ENCODE peak calls at places on chromosome 17, in seven cellular contexts. One of them, this sample, is unnamed.

GRCh38 chr17:57808882-57809281 is 41.0 kb downstream of the MRPS23 start:
- DNase-seq in heart right ventricle: no peak
- DNase-seq in GM23338: no peak
- DNase-seq in breast epithelium: no peak
- DNase-seq in CD4-positive, CD25-positive, alpha-beta regulatory T cell: no peak
- DNase-seq in astrocyte: no peak
- DNase-seq in stomach: no peak
- DNase-seq in this sample: no peak

GRCh38 chr17:27564463-27564862 is 66.5 kb upstream of the LGALS9 start:
- DNase-seq in stomach: no peak
- DNase-seq in CD4-positive, CD25-positive, alpha-beta regulatory T cell: peak; percentile 24
- DNase-seq in GM23338: no peak
- DNase-seq in breast epithelium: no peak
- DNase-seq in heart right ventricle: no peak
- DNase-seq in astrocyte: no peak
- DNase-seq in this sample: no peak

GRCh38 chr17:49401971-49402491 is 12.7 kb downstream of the PHB1 start:
- DNase-seq in breast epithelium: no peak
- DNase-seq in GM23338: no peak
- DNase-seq in stomach: no peak
- DNase-seq in CD4-positive, CD25-positive, alpha-beta regulatory T cell: no peak
- DNase-seq in astrocyte: no peak
- DNase-seq in heart right ventricle: no peak
- DNase-seq in this sample: no peak

GRCh38 chr17:12947047-12947446 is 70.8 kb downstream of the ELAC2 start:
- DNase-seq in stomach: no peak
- DNase-seq in CD4-positive, CD25-positive, alpha-beta regulatory T cell: no peak
- DNase-seq in GM23338: no peak
- DNase-seq in breast epithelium: no peak
- DNase-seq in heart right ventricle: no peak
- DNase-seq in astrocyte: no peak
- DNase-seq in this sample: no peak

GRCh38 chr17:4994081-4994595 is 3.2 kb downstream of the INCA1 start:
- DNase-seq in GM23338: no peak
- DNase-seq in breast epithelium: no peak
- DNase-seq in heart right ventricle: no peak
- DNase-seq in stomach: no peak
- DNase-seq in CD4-positive, CD25-positive, alpha-beta regulatory T cell: no peak
- DNase-seq in astrocyte: no peak
- DNase-seq in this sample: no peak

GRCh38 chr17:42674755-42675347 is 1.9 kb downstream of the PLEKHH3 start:
- DNase-seq in GM23338: peak; percentile 83
- DNase-seq in breast epithelium: no peak
- DNase-seq in heart right ventricle: peak; percentile 38
- DNase-seq in stomach: peak; percentile 66
- DNase-seq in CD4-positive, CD25-positive, alpha-beta regulatory T cell: no peak
- DNase-seq in astrocyte: no peak
- DNase-seq in this sample: no peak

GRCh38 chr17:77959216-77959925 is 868 bp downstream of the TNRC6C start:
- DNase-seq in GM23338: peak; percentile 44
- DNase-seq in astrocyte: no peak
- DNase-seq in CD4-positive, CD25-positive, alpha-beta regulatory T cell: peak; percentile 56
- DNase-seq in heart right ventricle: no peak
- DNase-seq in breast epithelium: no peak
- DNase-seq in stomach: peak; percentile 35
- DNase-seq in this sample: no peak

GRCh38 chr17:194844-195602 is 13.6 kb upstream of the DOC2B start:
- DNase-seq in breast epithelium: no peak
- DNase-seq in stomach: no peak
- DNase-seq in heart right ventricle: no peak
- DNase-seq in CD4-positive, CD25-positive, alpha-beta regulatory T cell: no peak
- DNase-seq in GM23338: no peak
- DNase-seq in astrocyte: no peak
- DNase-seq in this sample: no peak

GRCh38 chr17:80839401-80839800 is 152.2 kb upstream of the CHMP6 start:
- DNase-seq in breast epithelium: no peak
- DNase-seq in CD4-positive, CD25-positive, alpha-beta regulatory T cell: no peak
- DNase-seq in stomach: no peak
- DNase-seq in GM23338: no peak
- DNase-seq in heart right ventricle: no peak
- DNase-seq in astrocyte: no peak
- DNase-seq in this sample: peak; percentile 5

GRCh38 chr17:42488032-42488431 is 29.4 kb downstream of the ATP6V0A1 start:
- DNase-seq in breast epithelium: no peak
- DNase-seq in heart right ventricle: no peak
- DNase-seq in GM23338: no peak
- DNase-seq in CD4-positive, CD25-positive, alpha-beta regulatory T cell: peak; percentile 25
- DNase-seq in stomach: no peak
- DNase-seq in astrocyte: no peak
- DNase-seq in this sample: no peak

GRCh38 chr17:14776791-14777190 is 475.9 kb downstream of the HS3ST3B1 start:
- DNase-seq in astrocyte: no peak
- DNase-seq in stomach: no peak
- DNase-seq in breast epithelium: no peak
- DNase-seq in GM23338: no peak
- DNase-seq in CD4-positive, CD25-positive, alpha-beta regulatory T cell: no peak
- DNase-seq in heart right ventricle: no peak
- DNase-seq in this sample: no peak

GRCh38 chr17:76840443-76840767 is 27.8 kb upstream of the MGAT5B start:
- DNase-seq in CD4-positive, CD25-positive, alpha-beta regulatory T cell: no peak
- DNase-seq in GM23338: no peak
- DNase-seq in heart right ventricle: no peak
- DNase-seq in stomach: no peak
- DNase-seq in breast epithelium: no peak
- DNase-seq in astrocyte: no peak
- DNase-seq in this sample: no peak

GRCh38 chr17:30570596-30571265 is 93.5 kb downstream of the GOSR1 start:
- DNase-seq in breast epithelium: peak; percentile 42
- DNase-seq in heart right ventricle: no peak
- DNase-seq in astrocyte: no peak
- DNase-seq in stomach: no peak
- DNase-seq in GM23338: no peak
- DNase-seq in CD4-positive, CD25-positive, alpha-beta regulatory T cell: no peak
- DNase-seq in this sample: no peak

GRCh38 chr17:1994707-1995106 is 30.4 kb downstream of the RTN4RL1 start:
- DNase-seq in GM23338: no peak
- DNase-seq in CD4-positive, CD25-positive, alpha-beta regulatory T cell: no peak
- DNase-seq in stomach: no peak
- DNase-seq in astrocyte: no peak
- DNase-seq in heart right ventricle: no peak
- DNase-seq in breast epithelium: no peak
- DNase-seq in this sample: no peak

GRCh38 chr17:1995321-1996242 is 29.6 kb downstream of the RTN4RL1 start:
- DNase-seq in heart right ventricle: no peak
- DNase-seq in astrocyte: no peak
- DNase-seq in breast epithelium: no peak
- DNase-seq in CD4-positive, CD25-positive, alpha-beta regulatory T cell: no peak
- DNase-seq in GM23338: no peak
- DNase-seq in stomach: peak; percentile 50
- DNase-seq in this sample: no peak

GRCh38 chr17:1997587-1998425 is 27.3 kb downstream of the RTN4RL1 start:
- DNase-seq in CD4-positive, CD25-positive, alpha-beta regulatory T cell: no peak
- DNase-seq in astrocyte: no peak
- DNase-seq in heart right ventricle: no peak
- DNase-seq in breast epithelium: peak; percentile 78
- DNase-seq in GM23338: peak; percentile 72
- DNase-seq in stomach: peak; percentile 89
- DNase-seq in this sample: no peak

GRCh38 chr17:1997146-1997586 is 28.0 kb downstream of the RTN4RL1 start:
- DNase-seq in CD4-positive, CD25-positive, alpha-beta regulatory T cell: no peak
- DNase-seq in stomach: no peak
- DNase-seq in heart right ventricle: no peak
- DNase-seq in breast epithelium: no peak
- DNase-seq in GM23338: no peak
- DNase-seq in astrocyte: no peak
- DNase-seq in this sample: no peak

GRCh38 chr17:1996243-1997145 is 28.6 kb downstream of the RTN4RL1 start:
- DNase-seq in astrocyte: no peak
- DNase-seq in breast epithelium: no peak
- DNase-seq in stomach: no peak
- DNase-seq in heart right ventricle: no peak
- DNase-seq in GM23338: no peak
- DNase-seq in CD4-positive, CD25-positive, alpha-beta regulatory T cell: no peak
- DNase-seq in this sample: peak; percentile 28
- H3K4me1 ChIP-seq in astrocyte: peaks cover 9% of the 10 kb centered on the region
- H3K4me1 ChIP-seq in breast epithelium: peaks cover 21% of the 10 kb centered on the region
- H3K4me1 ChIP-seq in stomach: peaks cover 52% of the 10 kb centered on the region
- H3K4me1 ChIP-seq in heart right ventricle: peaks cover 48% of the 10 kb centered on the region
- H3K4me1 ChIP-seq in GM23338: peaks cover 14% of the 10 kb centered on the region
- H3K4me1 ChIP-seq in CD4-positive, CD25-positive, alpha-beta regulatory T cell: peaks cover 8% of the 10 kb centered on the region
- H3K4me1 ChIP-seq in this sample: peaks cover 52% of the 10 kb centered on the region

GRCh38 chr17:73397278-73397826 is 85.6 kb upstream of the CDC42EP4 start:
- DNase-seq in stomach: no peak
- DNase-seq in breast epithelium: no peak
- DNase-seq in astrocyte: no peak
- DNase-seq in heart right ventricle: no peak
- DNase-seq in GM23338: no peak
- DNase-seq in CD4-positive, CD25-positive, alpha-beta regulatory T cell: no peak
- DNase-seq in this sample: no peak
- H3K36me3 ChIP-seq in stomach: no peaks in the 10 kb centered on the region
- H3K36me3 ChIP-seq in breast epithelium: no peaks in the 10 kb centered on the region
- H3K36me3 ChIP-seq in astrocyte: no peaks in the 10 kb centered on the region
- H3K36me3 ChIP-seq in heart right ventricle: no peaks in the 10 kb centered on the region
- H3K36me3 ChIP-seq in GM23338: no peaks in the 10 kb centered on the region
- H3K36me3 ChIP-seq in CD4-positive, CD25-positive, alpha-beta regulatory T cell: no peaks in the 10 kb centered on the region
- H3K36me3 ChIP-seq in this sample: no peaks in the 10 kb centered on the region

GRCh38 chr17:59766486-59766885 is 59.0 kb downstream of the VMP1 start:
- DNase-seq in astrocyte: no peak
- DNase-seq in GM23338: no peak
- DNase-seq in breast epithelium: no peak
- DNase-seq in stomach: no peak
- DNase-seq in CD4-positive, CD25-positive, alpha-beta regulatory T cell: no peak
- DNase-seq in heart right ventricle: no peak
- DNase-seq in this sample: no peak
- H3K4me1 ChIP-seq in astrocyte: peaks cover 49% of the 10 kb centered on the region
- H3K4me1 ChIP-seq in GM23338: peaks cover 6% of the 10 kb centered on the region
- H3K4me1 ChIP-seq in breast epithelium: no peaks in the 10 kb centered on the region
- H3K4me1 ChIP-seq in stomach: peaks cover 8% of the 10 kb centered on the region
- H3K4me1 ChIP-seq in CD4-positive, CD25-positive, alpha-beta regulatory T cell: peaks cover 23% of the 10 kb centered on the region
- H3K4me1 ChIP-seq in heart right ventricle: no peaks in the 10 kb centered on the region
- H3K4me1 ChIP-seq in this sample: peaks cover 22% of the 10 kb centered on the region

GRCh38 chr17:36501963-36502362 is 15.5 kb downstream of the ZNHIT3 start:
- DNase-seq in GM23338: no peak
- DNase-seq in stomach: no peak
- DNase-seq in breast epithelium: no peak
- DNase-seq in heart right ventricle: no peak
- DNase-seq in astrocyte: no peak
- DNase-seq in CD4-positive, CD25-positive, alpha-beta regulatory T cell: no peak
- DNase-seq in this sample: no peak
- H3K36me3 ChIP-seq in GM23338: peaks cover 24% of the 10 kb centered on the region
- H3K36me3 ChIP-seq in stomach: peaks cover 88% of the 10 kb centered on the region
- H3K36me3 ChIP-seq in breast epithelium: peaks cover 4% of the 10 kb centered on the region
- H3K36me3 ChIP-seq in heart right ventricle: peaks cover 5% of the 10 kb centered on the region
- H3K36me3 ChIP-seq in astrocyte: peaks cover 25% of the 10 kb centered on the region
- H3K36me3 ChIP-seq in CD4-positive, CD25-positive, alpha-beta regulatory T cell: peaks cover 43% of the 10 kb centered on the region
- H3K36me3 ChIP-seq in this sample: peaks cover 77% of the 10 kb centered on the region

GRCh38 chr17:55454906-55455474 is 33.4 kb upstream of the MMD start:
- DNase-seq in breast epithelium: no peak
- DNase-seq in stomach: no peak
- DNase-seq in heart right ventricle: no peak
- DNase-seq in GM23338: no peak
- DNase-seq in CD4-positive, CD25-positive, alpha-beta regulatory T cell: no peak
- DNase-seq in astrocyte: peak; percentile 46
- DNase-seq in this sample: no peak
- H3K4me1 ChIP-seq in breast epithelium: no peaks in the 10 kb centered on the region
- H3K4me1 ChIP-seq in stomach: peaks cover 32% of the 10 kb centered on the region
- H3K4me1 ChIP-seq in heart right ventricle: peaks cover 11% of the 10 kb centered on the region
- H3K4me1 ChIP-seq in GM23338: peaks cover 22% of the 10 kb centered on the region
- H3K4me1 ChIP-seq in CD4-positive, CD25-positive, alpha-beta regulatory T cell: no peaks in the 10 kb centered on the region
- H3K4me1 ChIP-seq in astrocyte: peaks cover 19% of the 10 kb centered on the region
- H3K4me1 ChIP-seq in this sample: peaks cover 20% of the 10 kb centered on the region

GRCh38 chr17:75649687-75650086 is 16.5 kb downstream of the SMIM5 start:
- DNase-seq in breast epithelium: no peak
- DNase-seq in astrocyte: no peak
- DNase-seq in heart right ventricle: no peak
- DNase-seq in GM23338: no peak
- DNase-seq in stomach: no peak
- DNase-seq in CD4-positive, CD25-positive, alpha-beta regulatory T cell: no peak
- DNase-seq in this sample: no peak
- H3K36me3 ChIP-seq in breast epithelium: no peaks in the 10 kb centered on the region
- H3K36me3 ChIP-seq in astrocyte: peaks cover 7% of the 10 kb centered on the region
- H3K36me3 ChIP-seq in heart right ventricle: peaks cover 19% of the 10 kb centered on the region
- H3K36me3 ChIP-seq in GM23338: no peaks in the 10 kb centered on the region
- H3K36me3 ChIP-seq in stomach: peaks cover 64% of the 10 kb centered on the region
- H3K36me3 ChIP-seq in CD4-positive, CD25-positive, alpha-beta regulatory T cell: peaks cover 20% of the 10 kb centered on the region
- H3K36me3 ChIP-seq in this sample: peaks cover 59% of the 10 kb centered on the region

GRCh38 chr17:17941015-17941414 is 31.2 kb downstream of the TOM1L2 start:
- DNase-seq in astrocyte: no peak
- DNase-seq in CD4-positive, CD25-positive, alpha-beta regulatory T cell: no peak
- DNase-seq in GM23338: no peak
- DNase-seq in breast epithelium: no peak
- DNase-seq in heart right ventricle: no peak
- DNase-seq in stomach: no peak
- DNase-seq in this sample: no peak
- H3K4me1 ChIP-seq in astrocyte: peaks cover 49% of the 10 kb centered on the region
- H3K4me1 ChIP-seq in CD4-positive, CD25-positive, alpha-beta regulatory T cell: peaks cover 3% of the 10 kb centered on the region
- H3K4me1 ChIP-seq in GM23338: peaks cover 36% of the 10 kb centered on the region
- H3K4me1 ChIP-seq in breast epithelium: peaks cover 12% of the 10 kb centered on the region
- H3K4me1 ChIP-seq in heart right ventricle: peaks cover 91% of the 10 kb centered on the region
- H3K4me1 ChIP-seq in stomach: peaks cover 92% of the 10 kb centered on the region
- H3K4me1 ChIP-seq in this sample: peaks cover 98% of the 10 kb centered on the region

GRCh38 chr17:45032150-45032493 is 19.3 kb downstream of the DCAKD start:
- DNase-seq in stomach: no peak
- DNase-seq in astrocyte: no peak
- DNase-seq in breast epithelium: no peak
- DNase-seq in GM23338: no peak
- DNase-seq in heart right ventricle: no peak
- DNase-seq in CD4-positive, CD25-positive, alpha-beta regulatory T cell: no peak
- DNase-seq in this sample: no peak

GRCh38 chr17:45029758-45030423 is 21.5 kb downstream of the DCAKD start:
- DNase-seq in CD4-positive, CD25-positive, alpha-beta regulatory T cell: no peak
- DNase-seq in breast epithelium: no peak
- DNase-seq in astrocyte: no peak
- DNase-seq in GM23338: no peak
- DNase-seq in stomach: no peak
- DNase-seq in heart right ventricle: no peak
- DNase-seq in this sample: no peak

GRCh38 chr17:45031231-45032149 is 19.9 kb downstream of the DCAKD start:
- DNase-seq in stomach: no peak
- DNase-seq in astrocyte: no peak
- DNase-seq in CD4-positive, CD25-positive, alpha-beta regulatory T cell: no peak
- DNase-seq in breast epithelium: no peak
- DNase-seq in GM23338: no peak
- DNase-seq in heart right ventricle: no peak
- DNase-seq in this sample: no peak

GRCh38 chr17:45029096-45029495 is 22.3 kb downstream of the DCAKD start:
- DNase-seq in astrocyte: no peak
- DNase-seq in heart right ventricle: no peak
- DNase-seq in CD4-positive, CD25-positive, alpha-beta regulatory T cell: no peak
- DNase-seq in breast epithelium: no peak
- DNase-seq in GM23338: no peak
- DNase-seq in stomach: no peak
- DNase-seq in this sample: no peak

GRCh38 chr17:45030733-45031132 is 20.7 kb downstream of the DCAKD start:
- DNase-seq in GM23338: no peak
- DNase-seq in astrocyte: no peak
- DNase-seq in heart right ventricle: no peak
- DNase-seq in CD4-positive, CD25-positive, alpha-beta regulatory T cell: no peak
- DNase-seq in stomach: no peak
- DNase-seq in breast epithelium: no peak
- DNase-seq in this sample: no peak
- H3K36me3 ChIP-seq in GM23338: peaks cover 5% of the 10 kb centered on the region
- H3K36me3 ChIP-seq in astrocyte: peaks cover 12% of the 10 kb centered on the region
- H3K36me3 ChIP-seq in heart right ventricle: no peaks in the 10 kb centered on the region
- H3K36me3 ChIP-seq in CD4-positive, CD25-positive, alpha-beta regulatory T cell: peaks cover 54% of the 10 kb centered on the region
- H3K36me3 ChIP-seq in stomach: peaks cover 81% of the 10 kb centered on the region
- H3K36me3 ChIP-seq in breast epithelium: no peaks in the 10 kb centered on the region
- H3K36me3 ChIP-seq in this sample: peaks cover 68% of the 10 kb centered on the region

This sample was measured in left ventricle myocardium inferior.